ENCODE peak calls at places on chromosome 2, in eight cellular contexts. N, M, J, V, S, B, E and A are unnamed samples. For H3K4me1, the result is how much of the 10 kb centered on the place peaks cover.

GRCh38 chr2:151180123-151180522 is 81.5 kb downstream of the RBM43 start:
- DNase-seq in N (no peak), M (no peak), J (no peak), V (no peak), S (no peak), B (no peak), E (no peak), A (no peak)

GRCh38 chr2:138107288-138107687 is 143.0 kb downstream of the HNMT start:
- DNase-seq in N (no peak), M (no peak), J (no peak), V (no peak), S (no peak), B (no peak), E (peak), A (no peak)

GRCh38 chr2:893311-893710 is 57.3 kb upstream of the SNTG2 start:
- DNase-seq in N (peak), M (peak), J (peak), V (no peak), S (peak), B (peak), E (peak), A (peak)

GRCh38 chr2:145380436-145381017 is 860.6 kb upstream of the ZEB2 start:
- DNase-seq in N (no peak), M (no peak), J (peak), V (peak), S (no peak), B (no peak), E (peak), A (no peak)

GRCh38 chr2:205684871-205685313 is 2.6 kb downstream of the NRP2 start:
- DNase-seq in N (no peak), M (no peak), J (no peak), V (peak), S (no peak), B (no peak), E (peak), A (peak)

GRCh38 chr2:216017365-216017764 is 4.0 kb upstream of the MREG start:
- DNase-seq in N (no peak), M (no peak), J (no peak), V (peak), S (no peak), B (no peak), E (peak), A (no peak)

GRCh38 chr2:239607795-239608171 is 207.0 kb upstream of the HDAC4 start:
- DNase-seq in N (no peak), M (no peak), J (no peak), V (no peak), S (no peak), B (no peak), E (no peak), A (no peak)

GRCh38 chr2:23487735-23488492 is 102.9 kb downstream of the KLHL29 start:
- DNase-seq in N (no peak), M (no peak), J (peak), V (peak), S (no peak), B (no peak), E (no peak), A (no peak)

GRCh38 chr2:55500025-55500424 is 19.5 kb upstream of the CFAP36 start:
- DNase-seq in N (no peak), M (no peak), J (no peak), V (peak), S (no peak), B (no peak), E (peak), A (no peak)

GRCh38 chr2:232502901-232503791 is 15.5 kb upstream of the ECEL1 start:
- DNase-seq in N (no peak), M (peak), J (no peak), V (peak), S (peak), B (peak), E (peak), A (peak)

GRCh38 chr2:234029150-234029733 is 21.3 kb upstream of the SPP2 start:
- DNase-seq in N (no peak), M (no peak), J (no peak), V (peak), S (no peak), B (no peak), E (peak), A (no peak)

GRCh38 chr2:86194751-86195054 is 559 bp downstream of the IMMT start:
- DNase-seq in N (peak), M (no peak), J (peak), V (no peak), S (no peak), B (no peak), E (no peak), A (no peak)

GRCh38 chr2:198873771-198874501 is 583.8 kb downstream of the SATB2 start:
- DNase-seq in N (no peak), M (no peak), J (no peak), V (peak), S (no peak), B (no peak), E (no peak), A (no peak)

GRCh38 chr2:55837073-55837472 is 86.5 kb downstream of the EFEMP1 start:
- DNase-seq in N (no peak), M (no peak), J (no peak), V (no peak), S (peak), B (no peak), E (no peak), A (peak)

GRCh38 chr2:148455791-148456190 is 188.8 kb upstream of the EPC2 start:
- DNase-seq in N (no peak), M (no peak), J (no peak), V (peak), S (no peak), B (no peak), E (no peak), A (no peak)

GRCh38 chr2:3476386-3477033 is 42.8 kb downstream of the ADI1 start:
- DNase-seq in N (no peak), M (no peak), J (no peak), V (peak), S (no peak), B (no peak), E (no peak), A (peak)

GRCh38 chr2:138601438-138602165 is 100.0 kb downstream of the SPOPL start:
- DNase-seq in N (no peak), M (no peak), J (no peak), V (peak), S (no peak), B (no peak), E (no peak), A (no peak)

GRCh38 chr2:163207706-163208370 is 369.3 kb upstream of the KCNH7 start:
- DNase-seq in N (no peak), M (no peak), J (no peak), V (no peak), S (no peak), B (no peak), E (no peak), A (no peak)

GRCh38 chr2:74778381-74779371 is 55.3 kb upstream of the HK2 start:
- DNase-seq in N (peak), M (no peak), J (no peak), V (peak), S (peak), B (no peak), E (peak), A (peak)

GRCh38 chr2:10124538-10125045 is 2.1 kb downstream of the RRM2 start:
- DNase-seq in N (no peak), M (peak), J (no peak), V (peak), S (peak), B (no peak), E (peak), A (peak)

GRCh38 chr2:180231015-180231414 is 223.9 kb upstream of the CWC22 start:
- DNase-seq in N (no peak), M (peak), J (no peak), V (no peak), S (peak), B (no peak), E (no peak), A (peak)

GRCh38 chr2:180158961-180159360 is 151.9 kb upstream of the CWC22 start:
- DNase-seq in N (no peak), M (no peak), J (no peak), V (no peak), S (no peak), B (no peak), E (no peak), A (no peak)

GRCh38 chr2:187853413-187853812 is 299.2 kb upstream of the TFPI start:
- DNase-seq in N (no peak), M (no peak), J (no peak), V (no peak), S (no peak), B (no peak), E (no peak), A (no peak)

GRCh38 chr2:39875182-39875913 is 96.3 kb upstream of the THUMPD2 start:
- DNase-seq in N (no peak), M (peak), J (no peak), V (peak), S (no peak), B (no peak), E (peak), A (no peak)

GRCh38 chr2:202091476-202091875 is 18.4 kb downstream of the KIAA2012 start:
- DNase-seq in N (no peak), M (no peak), J (no peak), V (peak), S (no peak), B (no peak), E (no peak), A (no peak)
- H3K4me2 ChIP-seq in N (no peak), M (no peak), J (no peak), V (no peak), S (no peak), B (no peak), E (no peak), A (no peak)

GRCh38 chr2:70123051-70123828 is 36.0 kb downstream of the PCBP1 start:
- DNase-seq in N (peak), M (peak), J (no peak), V (peak), S (peak), B (peak), E (no peak), A (peak)

GRCh38 chr2:70122470-70122869 is 35.2 kb downstream of the PCBP1 start:
- DNase-seq in N (no peak), M (no peak), J (no peak), V (no peak), S (no peak), B (no peak), E (no peak), A (no peak)

GRCh38 chr2:70125498-70125898 is 38.2 kb downstream of the PCBP1 start:
- DNase-seq in N (no peak), M (no peak), J (no peak), V (no peak), S (no peak), B (no peak), E (no peak), A (no peak)

GRCh38 chr2:70124983-70125480 is 37.8 kb downstream of the PCBP1 start:
- DNase-seq in N (no peak), M (peak), J (no peak), V (peak), S (peak), B (peak), E (peak), A (peak)

GRCh38 chr2:70123829-70124117 is 36.5 kb downstream of the PCBP1 start:
- DNase-seq in N (no peak), M (no peak), J (no peak), V (no peak), S (no peak), B (no peak), E (no peak), A (no peak)
- H3K4me1 ChIP-seq in N (under half), M (under half), J (under half), V (under half), S (under half), B (half or more), E (under half), A (under half)

DNA sequence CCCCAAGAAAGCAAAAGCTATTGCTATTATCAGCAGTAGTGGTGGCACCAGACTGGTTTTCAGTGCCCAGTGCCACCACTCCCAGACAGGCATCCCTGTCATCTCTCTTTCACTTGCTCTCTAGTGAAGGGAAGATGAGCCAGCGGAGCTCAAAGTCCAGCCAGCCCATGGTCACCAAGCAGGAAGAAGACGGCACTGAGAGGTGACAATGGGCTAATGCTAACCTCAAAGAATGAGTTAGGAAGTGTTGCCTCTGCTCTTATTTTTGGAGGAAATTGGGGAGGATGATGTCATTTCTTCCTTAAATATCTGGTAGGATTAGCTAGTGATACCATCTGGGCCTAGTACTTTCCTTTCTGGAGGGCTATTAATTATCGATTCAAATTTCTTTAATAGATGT is 1.7 kb downstream of the SP140 start:
- DNase-seq in N (no peak), M (no peak), J (no peak), V (no peak), S (no peak), B (no peak), E (no peak), A (no peak)
- H3K4me2 ChIP-seq in N (no peak), M (no peak), J (no peak), V (no peak), S (no peak), B (no peak), E (no peak), A (no peak)

DNA sequence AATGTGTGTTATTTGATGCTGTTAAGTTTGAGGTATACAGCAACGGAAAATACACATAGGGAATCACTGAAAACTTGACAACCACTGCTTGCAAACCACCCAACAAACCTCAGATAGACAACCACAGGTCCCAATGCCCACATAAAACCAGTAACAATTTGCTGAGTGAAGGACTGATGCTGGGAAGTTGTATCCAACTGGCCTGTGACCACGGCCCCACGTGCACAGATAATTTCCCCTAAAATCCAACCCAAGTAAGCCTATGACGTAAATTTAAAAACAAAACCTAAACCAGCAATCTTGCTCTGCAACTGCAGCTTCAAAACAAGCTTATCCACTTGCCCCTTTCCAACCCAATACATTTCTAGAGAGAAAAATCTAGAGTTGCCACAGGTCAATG is 28.0 kb upstream of the CREB1 start:
- DNase-seq in N (no peak), M (no peak), J (no peak), V (no peak), S (no peak), B (no peak), E (no peak), A (no peak)
- H3K4me1 ChIP-seq in N (under half), M (under half), J (under half), V (under half), S (under half), B (under half), E (under half), A (under half)

DNA sequence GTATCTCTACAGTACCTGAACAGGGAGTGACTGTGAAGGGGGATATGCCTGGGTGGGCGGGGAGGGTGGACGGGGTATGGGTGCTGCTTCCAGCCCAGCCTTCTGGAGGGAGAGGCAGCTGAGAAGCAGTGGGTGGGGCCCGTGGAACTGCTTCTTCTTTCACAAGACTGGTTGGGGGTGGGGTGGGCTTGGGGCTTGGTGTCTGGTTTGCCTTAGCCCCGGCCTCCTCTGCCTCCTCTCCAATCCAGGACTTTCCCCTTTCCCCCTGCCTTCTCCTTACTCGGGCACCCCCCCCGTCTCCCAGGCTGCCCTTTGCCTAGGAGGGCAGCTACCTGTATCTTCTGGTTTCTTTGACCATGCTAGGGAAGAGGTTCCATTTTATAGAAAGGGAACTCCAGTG is 233.4 kb downstream of the DYSF start:
- DNase-seq in N (no peak), M (no peak), J (no peak), V (no peak), S (no peak), B (no peak), E (no peak), A (no peak)
- H3K4me2 ChIP-seq in N (no peak), M (no peak), J (no peak), V (no peak), S (no peak), B (no peak), E (no peak), A (no peak)

GRCh38 chr2:101114815-101115214 is 36.4 kb downstream of the TBC1D8 start:
- DNase-seq in N (no peak), M (no peak), J (no peak), V (no peak), S (no peak), B (no peak), E (no peak), A (no peak)

GRCh38 chr2:101116841-101117552 is 34.2 kb downstream of the TBC1D8 start:
- DNase-seq in N (no peak), M (no peak), J (no peak), V (no peak), S (no peak), B (no peak), E (peak), A (no peak)

GRCh38 chr2:101114268-101114783 is 36.9 kb downstream of the TBC1D8 start:
- DNase-seq in N (no peak), M (no peak), J (no peak), V (no peak), S (no peak), B (no peak), E (no peak), A (no peak)

GRCh38 chr2:101116348-101116747 is 34.8 kb downstream of the TBC1D8 start:
- DNase-seq in N (no peak), M (no peak), J (no peak), V (no peak), S (no peak), B (no peak), E (no peak), A (no peak)

DNA sequence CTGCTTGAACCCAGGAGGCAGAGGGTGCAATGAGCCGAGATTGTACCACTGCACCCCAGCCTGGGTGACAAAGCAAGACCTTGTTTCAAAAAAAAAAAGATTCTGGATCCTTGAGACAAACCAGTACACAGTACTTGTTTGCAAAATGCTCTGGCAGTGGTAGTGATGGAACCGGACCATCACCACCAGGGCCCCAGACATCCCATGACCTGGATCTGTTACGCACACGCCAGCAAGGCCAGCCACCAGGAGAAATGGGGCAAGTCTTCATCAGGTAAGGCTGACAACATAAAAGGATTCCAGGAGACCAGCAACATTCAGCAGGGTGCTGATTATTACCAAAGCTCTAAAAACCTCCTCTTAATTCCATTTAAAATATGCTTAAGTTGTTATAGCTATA is 35.5 kb downstream of the TBC1D8 start:
- DNase-seq in N (no peak), M (no peak), J (no peak), V (no peak), S (no peak), B (no peak), E (no peak), A (no peak)
- H3K4me1 ChIP-seq in N (under half), M (under half), J (half or more), V (under half), S (under half), B (under half), E (half or more), A (under half)

DNA sequence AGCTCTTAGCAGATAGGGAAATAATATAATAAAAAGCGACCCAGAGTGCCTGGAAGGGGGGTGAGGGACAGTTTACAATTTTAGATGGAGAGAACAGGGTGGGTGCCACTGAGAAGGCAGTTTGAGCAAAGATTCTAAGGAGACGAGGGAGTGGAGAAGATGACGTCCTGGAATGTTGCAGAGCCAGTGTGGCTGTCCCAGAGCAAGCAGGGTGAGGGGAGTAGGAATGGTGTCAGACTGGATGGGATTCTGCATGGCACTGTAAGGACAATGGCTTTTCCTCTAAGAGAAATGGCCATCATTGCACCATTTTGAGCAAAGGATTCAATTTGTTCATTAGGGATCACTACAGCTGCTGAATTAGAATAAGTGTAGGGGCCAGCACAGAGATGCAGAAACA is 73.1 kb downstream of the FAM124B start:
- DNase-seq in N (no peak), M (no peak), J (no peak), V (no peak), S (peak), B (no peak), E (no peak), A (no peak)
- H3K4me2 ChIP-seq in N (no peak), M (no peak), J (no peak), V (no peak), S (no peak), B (no peak), E (no peak), A (no peak)

GRCh38 chr2:213084261-213084660 is 67.2 kb downstream of the IKZF2 start:
- DNase-seq in N (no peak), M (no peak), J (no peak), V (no peak), S (no peak), B (no peak), E (no peak), A (no peak)
- H3K4me1 ChIP-seq in N (under half), M (under half), J (under half), V (under half), S (under half), B (under half), E (under half), A (under half)

GRCh38 chr2:38750011-38750792 is 959 bp downstream of the SRSF7 start:
- DNase-seq in N (no peak), M (peak), J (no peak), V (peak), S (no peak), B (peak), E (peak), A (peak)

GRCh38 chr2:38751043-38751846 is at the start of gene SRSF7:
- DNase-seq in N (peak), M (peak), J (peak), V (peak), S (peak), B (peak), E (peak), A (peak)

GRCh38 chr2:38750793-38751042 is 443 bp downstream of the SRSF7 start:
- DNase-seq in N (no peak), M (peak), J (no peak), V (no peak), S (no peak), B (peak), E (no peak), A (peak)

GRCh38 chr2:38751847-38752410 is 768 bp upstream of the SRSF7 start:
- DNase-seq in N (no peak), M (peak), J (no peak), V (peak), S (peak), B (peak), E (peak), A (peak)

GRCh38 chr2:38754049-38754448 is 2.9 kb upstream of the SRSF7 start:
- DNase-seq in N (no peak), M (no peak), J (no peak), V (no peak), S (no peak), B (no peak), E (no peak), A (no peak)
- H3K4me2 ChIP-seq in N (no peak), M (no peak), J (no peak), V (no peak), S (no peak), B (no peak), E (peak), A (no peak)